ENCODE peak calls at places on chromosomes 3 and 15, in six cellular contexts. E is Peyer's patch; Y is spleen; W is lower lobe of right lung; H is CD4-positive, alpha-beta T cell; P is heart right ventricle. Z is an unnamed sample.

GRCh38 chr3:141532609-141533008 is 45.8 kb downstream of the RASA2 start:
- DNase-seq in W (no peak), Y (no peak), E (no peak), P (no peak), H (no peak), Z (no peak)

GRCh38 chr3:13217736-13218540 is 144.7 kb upstream of the IQSEC1 start:
- DNase-seq in E (no peak), H (no peak), P (no peak), Y (no peak), W (no peak), Z (no peak)

GRCh38 chr3:158739078-158739477 is 6.8 kb upstream of the RARRES1 start:
- DNase-seq in W (no peak), Y (no peak), P (no peak), E (no peak), H (no peak), Z (no peak)

GRCh38 chr3:139758654-139759291 is 81.0 kb upstream of the NMNAT3 start:
- DNase-seq in Y (no peak), P (no peak), E (no peak), H (no peak), W (no peak), Z (no peak)

GRCh38 chr3:165895919-165896318 is 58.7 kb upstream of the BCHE start:
- DNase-seq in P (no peak), W (no peak), H (no peak), Y (no peak), E (no peak), Z (no peak)

GRCh38 chr3:38005076-38006020 is 14.8 kb downstream of the VILL start:
- DNase-seq in E (no peak), W (peak), P (peak), H (no peak), Y (peak), Z (no peak)

GRCh38 chr15:56383011-56383410 is 17.8 kb downstream of the TEX9 start:
- DNase-seq in W (no peak), H (no peak), Y (no peak), E (no peak), P (no peak), Z (no peak)

GRCh38 chr3:177835917-177836316 is 638.6 kb upstream of the TBL1XR1 start:
- DNase-seq in P (no peak), H (no peak), E (no peak), W (no peak), Y (no peak), Z (no peak)

GRCh38 chr3:16423298-16423697 is 90.2 kb downstream of the RFTN1 start:
- DNase-seq in W (no peak), Y (no peak), H (no peak), E (no peak), P (no peak), Z (no peak)

GRCh38 chr3:67531149-67532101 is 123.0 kb downstream of the SUCLG2 start:
- DNase-seq in P (no peak), H (no peak), W (no peak), Y (no peak), E (no peak), Z (no peak)

GRCh38 chr3:197466586-197467399 is 89.0 kb downstream of the BDH1 start:
- DNase-seq in H (no peak), E (no peak), P (no peak), W (no peak), Y (peak), Z (no peak)

GRCh38 chr15:84598250-84598649 is 2.6 kb upstream of the ZSCAN2 start:
- DNase-seq in E (peak), Y (no peak), W (no peak), H (no peak), P (no peak), Z (peak)

DNA sequence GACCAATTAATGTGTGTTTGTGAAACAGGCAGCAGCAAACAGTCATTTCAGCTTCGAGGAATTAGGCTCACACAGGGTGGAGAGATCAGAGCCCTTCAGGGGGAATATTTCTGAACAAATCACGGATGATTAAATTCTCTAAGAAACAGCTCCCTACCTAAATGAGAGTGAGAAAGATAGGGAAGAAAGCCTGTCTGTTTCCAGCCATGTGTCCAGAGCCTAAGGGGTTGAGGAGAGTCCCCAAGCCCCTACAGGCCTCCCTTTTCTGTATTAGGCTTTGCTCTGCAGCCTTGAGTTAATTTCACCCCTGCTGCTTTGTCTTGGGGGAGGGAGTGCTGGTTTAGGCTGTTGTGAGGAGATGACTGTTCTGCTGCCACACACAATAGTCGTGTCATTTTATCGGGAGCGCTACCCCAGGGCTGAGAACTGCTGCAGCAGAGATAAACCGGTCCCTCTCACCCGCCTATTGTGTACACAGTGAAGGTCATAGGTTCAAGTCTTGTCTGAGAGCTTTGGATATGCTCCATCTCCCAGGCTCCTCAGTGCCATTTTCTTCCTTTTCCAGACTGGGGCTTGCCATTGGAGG is 1.3 kb downstream of the ZNF609 start:
- DNase-seq in H (no peak), W (no peak), P (no peak), Y (no peak), E (peak), Z (peak)
- TF ChIP-seq CTCF in H (no peak), W (no peak), P (no peak), Y (no peak), E (no peak), Z (no peak)

DNA sequence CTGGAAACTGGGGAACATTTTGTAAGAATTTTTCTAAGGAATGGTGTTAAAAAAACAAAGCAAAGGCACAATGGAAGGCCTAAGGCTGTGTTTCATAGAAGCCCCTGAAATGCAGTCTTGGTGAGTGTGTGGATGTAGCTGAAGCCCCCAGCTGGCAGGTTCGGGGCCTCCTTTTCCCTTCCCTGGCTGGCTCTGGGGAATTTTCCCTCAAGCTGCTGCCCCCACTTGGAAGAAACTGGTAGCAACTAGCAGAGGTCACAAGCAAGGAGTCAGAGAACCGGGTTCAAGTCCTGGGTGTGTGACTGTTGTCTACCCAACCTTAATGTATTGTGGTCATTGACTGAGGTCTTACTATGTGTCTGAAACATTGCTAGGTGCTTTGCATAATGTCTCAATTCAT is 85.3 kb upstream of the MYZAP start:
- DNase-seq in H (no peak), P (no peak), W (no peak), Y (no peak), E (no peak), Z (no peak)
- TF ChIP-seq CTCF in H (no peak), P (no peak), W (no peak), Y (no peak), E (no peak), Z (no peak)

DNA sequence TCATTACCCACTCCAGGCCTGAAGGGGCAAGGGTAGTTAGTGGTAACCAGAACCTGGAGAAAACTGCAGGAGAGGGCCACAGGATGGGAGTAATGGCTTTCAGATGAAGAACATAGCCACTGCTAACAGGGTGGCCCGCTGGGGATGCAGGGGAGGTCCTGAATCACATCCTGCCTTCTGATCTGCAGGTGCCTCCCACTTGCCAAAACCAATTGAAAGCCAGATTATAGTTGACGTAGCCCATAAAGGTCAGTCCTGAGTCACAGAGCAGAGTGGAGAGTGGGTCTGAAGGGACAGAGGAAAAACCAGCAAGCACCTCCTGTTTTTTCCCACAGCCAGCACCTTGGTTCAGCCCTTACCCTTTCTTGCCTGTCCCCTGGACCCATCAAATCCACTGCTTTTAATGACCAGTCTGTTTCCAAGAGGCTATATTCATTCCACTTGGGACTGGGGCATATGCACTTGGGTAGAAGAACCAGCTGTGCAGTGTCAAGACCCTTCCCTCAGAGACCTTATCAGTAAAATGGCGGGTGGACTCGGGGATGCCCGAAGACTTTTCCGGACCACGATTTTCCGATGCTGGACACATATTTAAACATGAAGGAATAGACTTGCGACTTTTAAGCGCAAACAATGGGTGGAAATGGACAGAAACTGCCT is 605 bp upstream of the SLC35G2 start:
- DNase-seq in H (no peak), P (peak), W (no peak), E (peak), Y (no peak), Z (no peak)
- TF ChIP-seq CTCF in H (no peak), P (peak), W (no peak), E (no peak), Y (no peak), Z (no peak)

GRCh38 chr3:183188895-183189462 is 26.4 kb upstream of the LAMP3 start:
- DNase-seq in H (peak), E (peak), W (peak), P (no peak), Y (no peak), Z (no peak)
- TF ChIP-seq CTCF in H (no peak), E (peak), W (peak), P (peak), Y (peak), Z (no peak)

GRCh38 chr3:14606663-14607339 is 44.8 kb upstream of the CCDC174 start:
- DNase-seq in W (no peak), P (peak), Y (no peak), H (no peak), E (no peak), Z (no peak)

GRCh38 chr3:14602804-14603644 is 48.5 kb upstream of the CCDC174 start:
- DNase-seq in H (no peak), W (no peak), P (no peak), Y (no peak), E (no peak), Z (no peak)

GRCh38 chr3:14605070-14605469 is 46.5 kb upstream of the CCDC174 start:
- DNase-seq in W (no peak), Y (no peak), P (no peak), E (no peak), H (no peak), Z (no peak)

GRCh38 chr3:14605744-14606143 is 45.8 kb upstream of the CCDC174 start:
- DNase-seq in W (no peak), H (no peak), P (no peak), E (no peak), Y (no peak), Z (no peak)

GRCh38 chr3:14608298-14608697 is 43.3 kb upstream of the CCDC174 start:
- DNase-seq in H (no peak), E (no peak), P (no peak), W (no peak), Y (no peak), Z (no peak)
- TF ChIP-seq CTCF in H (no peak), E (no peak), P (no peak), W (no peak), Y (no peak), Z (no peak)